ENCODE peak calls at places on chromosome 3, in eight cellular contexts. A is brain microvascular endothelial cell; P is T-helper 9 cell; L is posterior cingulate gyrus; R is tibial artery; M is nephron progenitor cell; C is stimulated activated naive B cell treated with anti-CD40 and anti-IgM and Interleukin-4, amounts not matched to agents 10 μg/mL and 1 μg/mL and 100 μg/mL, for 72 hours; N is suprapubic skin. K is an unnamed sample.

GRCh38 chr3:59247402-59247841 is 197.6 kb upstream of the CFAP20DC start:
- DNase-seq in A (no peak), P (no peak), L (no peak), R (no peak), M (no peak), C (no peak), N (no peak), K (no peak)

GRCh38 chr3:149203758-149204157 is 17.9 kb downstream of the CP start:
- DNase-seq in A (no peak), P (no peak), L (no peak), R (no peak), M (no peak), C (peak), N (no peak), K (no peak)

GRCh38 chr3:80278056-80278455 is 510.3 kb upstream of the ROBO1 start:
- DNase-seq in A (no peak), P (no peak), L (no peak), R (no peak), M (no peak), C (no peak), N (no peak), K (no peak)

GRCh38 chr3:123947482-123947881 is 13.5 kb downstream of the CCDC14 start:
- DNase-seq in A (no peak), P (no peak), L (no peak), R (no peak), M (no peak), C (no peak), N (no peak), K (no peak)

GRCh38 chr3:45309876-45310275 is 78.5 kb upstream of the LARS2 start:
- DNase-seq in A (no peak), P (no peak), L (no peak), R (no peak), M (no peak), C (no peak), N (peak), K (no peak)

GRCh38 chr3:89252865-89253264 is 145.4 kb downstream of the EPHA3 start:
- DNase-seq in A (no peak), P (no peak), L (no peak), R (no peak), M (no peak), C (no peak), N (no peak), K (no peak)

GRCh38 chr3:69212411-69213160 is 90.2 kb upstream of the LMOD3 start:
- DNase-seq in A (peak), P (no peak), L (no peak), R (no peak), M (no peak), C (no peak), N (no peak), K (no peak)

GRCh38 chr3:32778389-32778788 is 39.4 kb upstream of the TRIM71 start:
- DNase-seq in A (no peak), P (no peak), L (no peak), R (no peak), M (no peak), C (no peak), N (no peak), K (no peak)

GRCh38 chr3:123392871-123393620 is 55.8 kb downstream of the ADCY5 start:
- DNase-seq in A (no peak), P (no peak), L (no peak), R (no peak), M (no peak), C (no peak), N (no peak), K (no peak)

GRCh38 chr3:147008886-147009285 is 397.5 kb downstream of the ZIC4 start:
- DNase-seq in A (peak), P (no peak), L (no peak), R (no peak), M (no peak), C (no peak), N (no peak), K (no peak)

GRCh38 chr3:36877930-36878685 is 66.7 kb downstream of the TRANK1 start:
- DNase-seq in A (no peak), P (no peak), L (no peak), R (no peak), M (no peak), C (no peak), N (no peak), K (no peak)

GRCh38 chr3:64318001-64318400 is 92.7 kb upstream of the PRICKLE2 start:
- DNase-seq in A (no peak), P (no peak), L (no peak), R (no peak), M (no peak), C (no peak), N (no peak), K (no peak)

GRCh38 chr3:101950510-101950909 is 101.2 kb downstream of the NFKBIZ start:
- DNase-seq in A (peak), P (no peak), L (no peak), R (no peak), M (no peak), C (no peak), N (no peak), K (no peak)

GRCh38 chr3:42019144-42019952 is 57.4 kb upstream of the ULK4 start:
- DNase-seq in A (no peak), P (no peak), L (no peak), R (no peak), M (no peak), C (no peak), N (peak), K (no peak)

GRCh38 chr3:12518266-12519028 is 26.9 kb downstream of the MKRN2OS start:
- DNase-seq in A (no peak), P (no peak), L (no peak), R (no peak), M (peak), C (no peak), N (no peak), K (peak)

GRCh38 chr3:15795563-15796308 is 2.0 kb downstream of the ANKRD28 start:
- DNase-seq in A (peak), P (no peak), L (no peak), R (no peak), M (no peak), C (no peak), N (no peak), K (no peak)

GRCh38 chr3:107208100-107208499 is 169.1 kb upstream of the CCDC54 start:
- DNase-seq in A (peak), P (no peak), L (no peak), R (no peak), M (peak), C (no peak), N (no peak), K (no peak)

GRCh38 chr3:144458283-144458682 is 486.7 kb downstream of the DIPK2A start:
- DNase-seq in A (no peak), P (no peak), L (no peak), R (no peak), M (no peak), C (no peak), N (no peak), K (no peak)

GRCh38 chr3:112671930-112672715 is 31.2 kb upstream of the CCDC80 start:
- DNase-seq in A (peak), P (no peak), L (no peak), R (no peak), M (no peak), C (no peak), N (no peak), K (no peak)

GRCh38 chr3:128870327-128870726 is 9.1 kb upstream of the ACAD9 start:
- DNase-seq in A (no peak), P (no peak), L (no peak), R (no peak), M (no peak), C (no peak), N (no peak), K (no peak)

GRCh38 chr3:136957751-136958288 is at the start of gene IL20RB:
- DNase-seq in A (no peak), P (no peak), L (no peak), R (no peak), M (no peak), C (no peak), N (no peak), K (no peak)

GRCh38 chr3:16907245-16907644 is 22.5 kb downstream of the PLCL2 start:
- DNase-seq in A (peak), P (no peak), L (no peak), R (no peak), M (no peak), C (no peak), N (no peak), K (no peak)

GRCh38 chr3:99846472-99846871 is 28.8 kb downstream of the CMSS1 start:
- DNase-seq in A (peak), P (no peak), L (no peak), R (no peak), M (no peak), C (no peak), N (no peak), K (no peak)

GRCh38 chr3:138833908-138834358 is 795 bp downstream of the PIK3CB start:
- DNase-seq in A (peak), P (no peak), L (peak), R (no peak), M (peak), C (no peak), N (no peak), K (peak)

GRCh38 chr3:185837409-185837808 is 12.6 kb upstream of the IGF2BP2 start:
- DNase-seq in A (no peak), P (no peak), L (no peak), R (no peak), M (no peak), C (no peak), N (no peak), K (no peak)

GRCh38 chr3:147654827-147655226 is 245.7 kb downstream of the ZIC1 start:
- DNase-seq in A (peak), P (no peak), L (no peak), R (no peak), M (no peak), C (no peak), N (no peak), K (no peak)

GRCh38 chr3:47848599-47849117 is 45.7 kb downstream of the DHX30 start:
- DNase-seq in A (no peak), P (no peak), L (no peak), R (no peak), M (no peak), C (no peak), N (no peak), K (peak)

K was measured in H7.